ENCODE peak calls at places on chromosomes 7 and 10, in six cellular contexts. O is ovary, Z is tibial nerve, T is A549, I is upper lobe of left lung, N is sigmoid colon. V is an unnamed sample.
A peak's percentile ranks its signal among the peaks of the same experiment; 100 is the strongest.

GRCh38 chr7:68807681-68808080 is 790.6 kb upstream of the AUTS2 start:
- DNase-seq in O (no peak), Z (no peak), T (no peak), I (no peak), N (no peak), V (no peak)

GRCh38 chr10:80150172-80150571 is 17.6 kb downstream of the PLAC9 start:
- DNase-seq in O (no peak), Z (no peak), T (no peak), I (no peak), N (no peak), V (no peak)

GRCh38 chr7:20343211-20343610 is 12.5 kb downstream of the ITGB8 start:
- DNase-seq in O (no peak), Z (no peak), T (no peak), I (no peak), N (no peak), V (no peak)

GRCh38 chr7:64687249-64687648 is 21.3 kb downstream of the ZNF107 start:
- DNase-seq in O (no peak), Z (no peak), T (no peak), I (no peak), N (no peak), V (no peak)

GRCh38 chr10:85604136-85604725 is 762.4 kb downstream of the GRID1 start:
- DNase-seq in O (no peak), Z (no peak), T (no peak), I (no peak), N (no peak), V (no peak)

GRCh38 chr7:66055321-66055956 is 20.2 kb upstream of the ASL start:
- DNase-seq in O (no peak), Z (no peak), T (no peak), I (no peak), N (no peak), V (no peak)

GRCh38 chr10:70685461-70685911 is 13.2 kb downstream of the ADAMTS14 start:
- DNase-seq in O (no peak), Z (no peak), T (no peak), I (no peak), N (no peak), V (no peak)

GRCh38 chr10:79135790-79136189 is 67.0 kb downstream of the ZMIZ1 start:
- DNase-seq in O (no peak), Z (no peak), T (no peak), I (no peak), N (no peak), V (no peak)

GRCh38 chr10:103733002-103733419 is 122.4 kb downstream of the SH3PXD2A start:
- DNase-seq in O (no peak), Z (no peak), T (no peak), I (no peak), N (no peak), V (no peak)

GRCh38 chr10:100009283-100009792 is 409 bp downstream of the DNMBP start:
- DNase-seq in O (peak; percentile 37), Z (peak; percentile 46), T (peak; percentile 64), I (no peak), N (peak; percentile 80), V (peak; percentile 61)

GRCh38 chr10:22002531-22003110 is 909 bp downstream of the DNAJC1 start:
- DNase-seq in O (no peak), Z (peak; percentile 10), T (no peak), I (no peak), N (no peak), V (no peak)

GRCh38 chr7:33836797-33837355 is 68.5 kb upstream of the BMPER start:
- DNase-seq in O (no peak), Z (no peak), T (no peak), I (no peak), N (no peak), V (no peak)

GRCh38 chr10:97974526-97975525 is 55.6 kb downstream of the CRTAC1 start:
- DNase-seq in O (no peak), Z (no peak), T (no peak), I (peak; percentile 58), N (no peak), V (no peak)

GRCh38 chr7:16839646-16840045 is 34.8 kb upstream of the AGR2 start:
- DNase-seq in O (no peak), Z (no peak), T (no peak), I (no peak), N (no peak), V (no peak)

GRCh38 chr7:102912742-102913141 is at the start of gene LRRC17:
- DNase-seq in O (peak; percentile 50), Z (no peak), T (no peak), I (no peak), N (no peak), V (no peak)

GRCh38 chr7:18125536-18125935 is 97.9 kb upstream of the PRPS1L1 start:
- DNase-seq in O (no peak), Z (no peak), T (no peak), I (no peak), N (no peak), V (no peak)

GRCh38 chr7:23470290-23471089 is at the start of gene IGF2BP3:
- DNase-seq in O (no peak), Z (no peak), T (peak; percentile 76), I (no peak), N (no peak), V (no peak)

GRCh38 chr7:45342236-45342635 is 184.6 kb downstream of the RAMP3 start:
- DNase-seq in O (no peak), Z (no peak), T (no peak), I (no peak), N (no peak), V (no peak)

GRCh38 chr10:12847361-12847975 is 154.0 kb downstream of the CCDC3 start:
- DNase-seq in O (no peak), Z (no peak), T (no peak), I (peak; percentile 80), N (no peak), V (no peak)

GRCh38 chr7:32250494-32251260 is 180.5 kb upstream of the PDE1C start:
- DNase-seq in O (no peak), Z (no peak), T (no peak), I (peak; percentile 27), N (no peak), V (no peak)

GRCh38 chr10:7960108-7960507 is 94.4 kb upstream of the GATA3 start:
- DNase-seq in O (no peak), Z (no peak), T (no peak), I (no peak), N (no peak), V (no peak)

GRCh38 chr10:124693396-124693795 is 50.8 kb downstream of the FAM53B start:
- DNase-seq in O (no peak), Z (no peak), T (no peak), I (no peak), N (no peak), V (no peak)

GRCh38 chr10:34187201-34187600 is 627.9 kb downstream of the PARD3 start:
- DNase-seq in O (no peak), Z (no peak), T (no peak), I (no peak), N (no peak), V (no peak)

GRCh38 chr7:138538518-138538917 is 78.5 kb downstream of the TRIM24 start:
- DNase-seq in O (no peak), Z (no peak), T (no peak), I (no peak), N (no peak), V (no peak)

GRCh38 chr10:68594405-68594804 is 34.3 kb downstream of the TET1 start:
- DNase-seq in O (no peak), Z (no peak), T (no peak), I (no peak), N (no peak), V (no peak)

GRCh38 chr7:39700932-39701331 is 77.6 kb downstream of the RALA start:
- DNase-seq in O (no peak), Z (peak; percentile 50), T (no peak), I (no peak), N (peak; percentile 69), V (no peak)

GRCh38 chr7:39702133-39702532 is 78.8 kb downstream of the RALA start:
- DNase-seq in O (no peak), Z (no peak), T (no peak), I (no peak), N (no peak), V (no peak)

GRCh38 chr7:39697481-39697880 is 74.1 kb downstream of the RALA start:
- DNase-seq in O (no peak), Z (no peak), T (no peak), I (no peak), N (no peak), V (no peak)

GRCh38 chr7:39700165-39700564 is 76.8 kb downstream of the RALA start:
- DNase-seq in O (no peak), Z (no peak), T (no peak), I (no peak), N (no peak), V (no peak)

DNA sequence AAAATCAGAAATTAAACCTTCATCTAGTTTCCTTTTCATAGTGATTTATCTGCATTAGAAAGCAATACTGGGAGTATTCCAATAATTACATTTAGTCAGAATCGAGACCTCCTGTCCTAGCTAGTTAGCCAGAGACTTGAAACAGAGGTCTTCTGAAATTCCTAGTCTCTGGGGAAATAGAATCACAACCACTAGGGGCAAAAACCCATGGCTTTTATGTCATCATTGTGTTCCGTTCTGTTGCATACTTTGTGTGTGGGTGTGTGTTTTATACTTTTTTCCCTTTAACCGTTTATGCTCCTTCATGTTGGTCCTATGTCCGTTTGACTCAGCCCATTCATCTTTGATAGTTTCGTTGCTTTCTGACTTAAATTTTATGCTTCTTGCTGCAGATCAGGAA is 79.8 kb downstream of the RALA start:
- DNase-seq in O (no peak), Z (no peak), T (peak; percentile 8), I (no peak), N (no peak), V (no peak)
- TF ChIP-seq CTCF in O (no peak), Z (no peak), T (no peak), I (no peak), N (no peak), V (no peak)

GRCh38 chr10:61475449-61475873 is 22.3 kb upstream of the TMEM26 start:
- DNase-seq in O (no peak), Z (no peak), T (no peak), I (no peak), N (no peak), V (no peak)
- TF ChIP-seq EP300 in O (no peak), Z (no peak), T (no peak), I (no peak), N (no peak), V (no peak)

GRCh38 chr7:139601176-139601575 is 77.7 kb downstream of the CLEC2L start:
- DNase-seq in O (no peak), Z (no peak), T (no peak), I (no peak), N (no peak), V (no peak)
- TF ChIP-seq CTCF in O (no peak), Z (no peak), T (no peak), I (no peak), N (no peak), V (no peak)

GRCh38 chr10:49079072-49079471 is 36.2 kb downstream of the VSTM4 start:
- DNase-seq in O (no peak), Z (no peak), T (no peak), I (no peak), N (no peak), V (no peak)

GRCh38 chr10:49080965-49081364 is 34.4 kb downstream of the VSTM4 start:
- DNase-seq in O (peak; percentile 34), Z (no peak), T (no peak), I (no peak), N (no peak), V (peak; percentile 15)

GRCh38 chr10:49081532-49082275 is 33.6 kb downstream of the VSTM4 start:
- DNase-seq in O (peak; percentile 83), Z (no peak), T (no peak), I (peak; percentile 52), N (no peak), V (peak; percentile 25)

GRCh38 chr10:49079499-49079898 is 35.8 kb downstream of the VSTM4 start:
- DNase-seq in O (no peak), Z (no peak), T (no peak), I (no peak), N (no peak), V (no peak)

GRCh38 chr10:49080071-49080470 is 35.3 kb downstream of the VSTM4 start:
- DNase-seq in O (peak; percentile 64), Z (peak; percentile 27), T (no peak), I (no peak), N (no peak), V (no peak)
- TF ChIP-seq EP300 in O (no peak), Z (peak; percentile 88), T (no peak), I (peak; percentile 43), N (no peak), V (no peak)

V was measured in stomach.